ENCODE peak calls at places on chromosomes 12 and 14, in four cellular contexts. One of them, this sample, is unnamed.

GRCh38 chr12:12445882-12446181 is 89.0 kb downstream of the BORCS5 start:
- DNase-seq in effector CD4-positive, alpha-beta T cell: no peak
- DNase-seq in GM12892: no peak
- DNase-seq in activated naive CD4-positive, alpha-beta T cell treated with anti-CD3 and anti-CD28 coated beads, Interleukin-2, amount 10 ng/mL, durations not matched to agents 7 days and 5 days: no peak
- DNase-seq in this sample: no peak

GRCh38 chr12:57553343-57554202 is 3.7 kb downstream of the KIF5A start:
- DNase-seq in effector CD4-positive, alpha-beta T cell: no peak
- DNase-seq in activated naive CD4-positive, alpha-beta T cell treated with anti-CD3 and anti-CD28 coated beads, Interleukin-2, amount 10 ng/mL, durations not matched to agents 7 days and 5 days: no peak
- DNase-seq in GM12892: no peak
- DNase-seq in this sample: peak

GRCh38 chr14:91317381-91318313 is 73.1 kb upstream of the GPR68 start:
- DNase-seq in effector CD4-positive, alpha-beta T cell: peak
- DNase-seq in GM12892: no peak
- DNase-seq in activated naive CD4-positive, alpha-beta T cell treated with anti-CD3 and anti-CD28 coated beads, Interleukin-2, amount 10 ng/mL, durations not matched to agents 7 days and 5 days: peak
- DNase-seq in this sample: no peak

GRCh38 chr14:49545716-49546115 is 40.5 kb downstream of the RPS29 start:
- DNase-seq in effector CD4-positive, alpha-beta T cell: no peak
- DNase-seq in GM12892: no peak
- DNase-seq in activated naive CD4-positive, alpha-beta T cell treated with anti-CD3 and anti-CD28 coated beads, Interleukin-2, amount 10 ng/mL, durations not matched to agents 7 days and 5 days: no peak
- DNase-seq in this sample: no peak

GRCh38 chr14:101471723-101472517 is 89.4 kb upstream of the DIO3 start:
- DNase-seq in GM12892: no peak
- DNase-seq in effector CD4-positive, alpha-beta T cell: no peak
- DNase-seq in activated naive CD4-positive, alpha-beta T cell treated with anti-CD3 and anti-CD28 coated beads, Interleukin-2, amount 10 ng/mL, durations not matched to agents 7 days and 5 days: no peak
- DNase-seq in this sample: no peak

GRCh38 chr12:41724216-41724615 is 420.5 kb downstream of the GXYLT1 start:
- DNase-seq in activated naive CD4-positive, alpha-beta T cell treated with anti-CD3 and anti-CD28 coated beads, Interleukin-2, amount 10 ng/mL, durations not matched to agents 7 days and 5 days: no peak
- DNase-seq in effector CD4-positive, alpha-beta T cell: no peak
- DNase-seq in GM12892: no peak
- DNase-seq in this sample: no peak

GRCh38 chr14:89401783-89402182 is 15.2 kb downstream of the FOXN3 start:
- DNase-seq in activated naive CD4-positive, alpha-beta T cell treated with anti-CD3 and anti-CD28 coated beads, Interleukin-2, amount 10 ng/mL, durations not matched to agents 7 days and 5 days: no peak
- DNase-seq in effector CD4-positive, alpha-beta T cell: no peak
- DNase-seq in GM12892: no peak
- DNase-seq in this sample: no peak

GRCh38 chr14:104359301-104359968 is 220.1 kb upstream of the C14orf180 start:
- DNase-seq in activated naive CD4-positive, alpha-beta T cell treated with anti-CD3 and anti-CD28 coated beads, Interleukin-2, amount 10 ng/mL, durations not matched to agents 7 days and 5 days: peak
- DNase-seq in GM12892: no peak
- DNase-seq in effector CD4-positive, alpha-beta T cell: no peak
- DNase-seq in this sample: no peak

GRCh38 chr12:113472191-113473190 is 820 bp upstream of the LHX5 start:
- DNase-seq in effector CD4-positive, alpha-beta T cell: no peak
- DNase-seq in GM12892: no peak
- DNase-seq in activated naive CD4-positive, alpha-beta T cell treated with anti-CD3 and anti-CD28 coated beads, Interleukin-2, amount 10 ng/mL, durations not matched to agents 7 days and 5 days: no peak
- DNase-seq in this sample: no peak

GRCh38 chr14:53537421-53538315 is 384.5 kb upstream of the DDHD1 start:
- DNase-seq in effector CD4-positive, alpha-beta T cell: no peak
- DNase-seq in activated naive CD4-positive, alpha-beta T cell treated with anti-CD3 and anti-CD28 coated beads, Interleukin-2, amount 10 ng/mL, durations not matched to agents 7 days and 5 days: no peak
- DNase-seq in GM12892: no peak
- DNase-seq in this sample: no peak

GRCh38 chr12:39235990-39236767 is 206.7 kb downstream of the KIF21A start:
- DNase-seq in effector CD4-positive, alpha-beta T cell: no peak
- DNase-seq in GM12892: no peak
- DNase-seq in activated naive CD4-positive, alpha-beta T cell treated with anti-CD3 and anti-CD28 coated beads, Interleukin-2, amount 10 ng/mL, durations not matched to agents 7 days and 5 days: no peak
- DNase-seq in this sample: no peak

GRCh38 chr14:95527392-95528002 is 7.4 kb upstream of the GLRX5 start:
- DNase-seq in GM12892: no peak
- DNase-seq in effector CD4-positive, alpha-beta T cell: peak
- DNase-seq in activated naive CD4-positive, alpha-beta T cell treated with anti-CD3 and anti-CD28 coated beads, Interleukin-2, amount 10 ng/mL, durations not matched to agents 7 days and 5 days: peak
- DNase-seq in this sample: peak

GRCh38 chr12:70044170-70044569 is 199.1 kb upstream of the CNOT2 start:
- DNase-seq in GM12892: no peak
- DNase-seq in effector CD4-positive, alpha-beta T cell: no peak
- DNase-seq in activated naive CD4-positive, alpha-beta T cell treated with anti-CD3 and anti-CD28 coated beads, Interleukin-2, amount 10 ng/mL, durations not matched to agents 7 days and 5 days: no peak
- DNase-seq in this sample: no peak

GRCh38 chr12:93177208-93178153 is 200.2 kb upstream of the NUDT4 start:
- DNase-seq in activated naive CD4-positive, alpha-beta T cell treated with anti-CD3 and anti-CD28 coated beads, Interleukin-2, amount 10 ng/mL, durations not matched to agents 7 days and 5 days: no peak
- DNase-seq in effector CD4-positive, alpha-beta T cell: no peak
- DNase-seq in GM12892: no peak
- DNase-seq in this sample: no peak

GRCh38 chr12:132444283-132444682 is 45.7 kb upstream of the FBRSL1 start:
- DNase-seq in GM12892: no peak
- DNase-seq in activated naive CD4-positive, alpha-beta T cell treated with anti-CD3 and anti-CD28 coated beads, Interleukin-2, amount 10 ng/mL, durations not matched to agents 7 days and 5 days: no peak
- DNase-seq in effector CD4-positive, alpha-beta T cell: no peak
- DNase-seq in this sample: no peak

GRCh38 chr12:71000255-71000654 is 79.7 kb upstream of the PTPRR start:
- DNase-seq in GM12892: no peak
- DNase-seq in activated naive CD4-positive, alpha-beta T cell treated with anti-CD3 and anti-CD28 coated beads, Interleukin-2, amount 10 ng/mL, durations not matched to agents 7 days and 5 days: no peak
- DNase-seq in effector CD4-positive, alpha-beta T cell: no peak
- DNase-seq in this sample: no peak

GRCh38 chr12:132400011-132400641 is 70.7 kb upstream of the GALNT9 start:
- DNase-seq in effector CD4-positive, alpha-beta T cell: no peak
- DNase-seq in GM12892: no peak
- DNase-seq in activated naive CD4-positive, alpha-beta T cell treated with anti-CD3 and anti-CD28 coated beads, Interleukin-2, amount 10 ng/mL, durations not matched to agents 7 days and 5 days: no peak
- DNase-seq in this sample: peak

GRCh38 chr12:106145539-106146447 is 7.0 kb upstream of the NUAK1 start:
- DNase-seq in activated naive CD4-positive, alpha-beta T cell treated with anti-CD3 and anti-CD28 coated beads, Interleukin-2, amount 10 ng/mL, durations not matched to agents 7 days and 5 days: no peak
- DNase-seq in effector CD4-positive, alpha-beta T cell: no peak
- DNase-seq in GM12892: no peak
- DNase-seq in this sample: no peak

GRCh38 chr12:33721561-33721960 is 281.9 kb upstream of the SYT10 start:
- DNase-seq in activated naive CD4-positive, alpha-beta T cell treated with anti-CD3 and anti-CD28 coated beads, Interleukin-2, amount 10 ng/mL, durations not matched to agents 7 days and 5 days: no peak
- DNase-seq in effector CD4-positive, alpha-beta T cell: no peak
- DNase-seq in GM12892: no peak
- DNase-seq in this sample: no peak

GRCh38 chr14:27392153-27392552 is 794.3 kb upstream of the NOVA1 start:
- DNase-seq in effector CD4-positive, alpha-beta T cell: no peak
- DNase-seq in GM12892: no peak
- DNase-seq in activated naive CD4-positive, alpha-beta T cell treated with anti-CD3 and anti-CD28 coated beads, Interleukin-2, amount 10 ng/mL, durations not matched to agents 7 days and 5 days: no peak
- DNase-seq in this sample: no peak

GRCh38 chr14:103730490-103731035 is 15.0 kb downstream of the ZFYVE21 start:
- DNase-seq in GM12892: no peak
- DNase-seq in effector CD4-positive, alpha-beta T cell: no peak
- DNase-seq in activated naive CD4-positive, alpha-beta T cell treated with anti-CD3 and anti-CD28 coated beads, Interleukin-2, amount 10 ng/mL, durations not matched to agents 7 days and 5 days: no peak
- DNase-seq in this sample: no peak

GRCh38 chr12:131833896-131834641 is 5.9 kb downstream of the MMP17 start:
- DNase-seq in activated naive CD4-positive, alpha-beta T cell treated with anti-CD3 and anti-CD28 coated beads, Interleukin-2, amount 10 ng/mL, durations not matched to agents 7 days and 5 days: no peak
- DNase-seq in effector CD4-positive, alpha-beta T cell: no peak
- DNase-seq in GM12892: no peak
- DNase-seq in this sample: no peak

GRCh38 chr12:67534671-67535070 is 113.9 kb upstream of the DYRK2 start:
- DNase-seq in GM12892: no peak
- DNase-seq in effector CD4-positive, alpha-beta T cell: no peak
- DNase-seq in activated naive CD4-positive, alpha-beta T cell treated with anti-CD3 and anti-CD28 coated beads, Interleukin-2, amount 10 ng/mL, durations not matched to agents 7 days and 5 days: no peak
- DNase-seq in this sample: no peak

GRCh38 chr12:51056242-51056641 is 8.1 kb downstream of the LETMD1 start:
- DNase-seq in GM12892: no peak
- DNase-seq in effector CD4-positive, alpha-beta T cell: no peak
- DNase-seq in activated naive CD4-positive, alpha-beta T cell treated with anti-CD3 and anti-CD28 coated beads, Interleukin-2, amount 10 ng/mL, durations not matched to agents 7 days and 5 days: no peak
- DNase-seq in this sample: no peak

GRCh38 chr14:66009104-66009503 is 477.1 kb upstream of the CCDC196 start:
- DNase-seq in GM12892: no peak
- DNase-seq in activated naive CD4-positive, alpha-beta T cell treated with anti-CD3 and anti-CD28 coated beads, Interleukin-2, amount 10 ng/mL, durations not matched to agents 7 days and 5 days: no peak
- DNase-seq in effector CD4-positive, alpha-beta T cell: no peak
- DNase-seq in this sample: no peak

GRCh38 chr12:10283028-10283427 is 24.6 kb upstream of the KLRD1 start:
- DNase-seq in GM12892: no peak
- DNase-seq in activated naive CD4-positive, alpha-beta T cell treated with anti-CD3 and anti-CD28 coated beads, Interleukin-2, amount 10 ng/mL, durations not matched to agents 7 days and 5 days: no peak
- DNase-seq in effector CD4-positive, alpha-beta T cell: no peak
- DNase-seq in this sample: no peak

GRCh38 chr14:78448483-78449094 is 278.4 kb downstream of the NRXN3 start:
- DNase-seq in GM12892: peak
- DNase-seq in activated naive CD4-positive, alpha-beta T cell treated with anti-CD3 and anti-CD28 coated beads, Interleukin-2, amount 10 ng/mL, durations not matched to agents 7 days and 5 days: peak
- DNase-seq in effector CD4-positive, alpha-beta T cell: no peak
- DNase-seq in this sample: peak

GRCh38 chr14:52690983-52691760 is 4.2 kb downstream of the ERO1A start:
- DNase-seq in activated naive CD4-positive, alpha-beta T cell treated with anti-CD3 and anti-CD28 coated beads, Interleukin-2, amount 10 ng/mL, durations not matched to agents 7 days and 5 days: no peak
- DNase-seq in GM12892: no peak
- DNase-seq in effector CD4-positive, alpha-beta T cell: no peak
- DNase-seq in this sample: peak

GRCh38 chr12:132803883-132804282 is 24.8 kb downstream of the GOLGA3 start:
- DNase-seq in activated naive CD4-positive, alpha-beta T cell treated with anti-CD3 and anti-CD28 coated beads, Interleukin-2, amount 10 ng/mL, durations not matched to agents 7 days and 5 days: no peak
- DNase-seq in GM12892: no peak
- DNase-seq in effector CD4-positive, alpha-beta T cell: no peak
- DNase-seq in this sample: no peak

GRCh38 chr12:29320295-29321090 is 60.5 kb downstream of the ERGIC2 start:
- DNase-seq in effector CD4-positive, alpha-beta T cell: no peak
- DNase-seq in GM12892: no peak
- DNase-seq in activated naive CD4-positive, alpha-beta T cell treated with anti-CD3 and anti-CD28 coated beads, Interleukin-2, amount 10 ng/mL, durations not matched to agents 7 days and 5 days: no peak
- DNase-seq in this sample: no peak

GRCh38 chr12:125033296-125033695 is 31.9 kb upstream of the AACS start:
- DNase-seq in effector CD4-positive, alpha-beta T cell: no peak
- DNase-seq in activated naive CD4-positive, alpha-beta T cell treated with anti-CD3 and anti-CD28 coated beads, Interleukin-2, amount 10 ng/mL, durations not matched to agents 7 days and 5 days: no peak
- DNase-seq in GM12892: no peak
- DNase-seq in this sample: no peak

GRCh38 chr14:102939820-102940561 is 17.5 kb downstream of the AMN start:
- DNase-seq in activated naive CD4-positive, alpha-beta T cell treated with anti-CD3 and anti-CD28 coated beads, Interleukin-2, amount 10 ng/mL, durations not matched to agents 7 days and 5 days: no peak
- DNase-seq in GM12892: no peak
- DNase-seq in effector CD4-positive, alpha-beta T cell: no peak
- DNase-seq in this sample: no peak

GRCh38 chr12:121036810-121037326 is 2.2 kb downstream of the OASL start:
- DNase-seq in GM12892: no peak
- DNase-seq in effector CD4-positive, alpha-beta T cell: no peak
- DNase-seq in activated naive CD4-positive, alpha-beta T cell treated with anti-CD3 and anti-CD28 coated beads, Interleukin-2, amount 10 ng/mL, durations not matched to agents 7 days and 5 days: no peak
- DNase-seq in this sample: no peak

GRCh38 chr12:12398026-12398859 is 41.4 kb downstream of the BORCS5 start:
- DNase-seq in activated naive CD4-positive, alpha-beta T cell treated with anti-CD3 and anti-CD28 coated beads, Interleukin-2, amount 10 ng/mL, durations not matched to agents 7 days and 5 days: no peak
- DNase-seq in effector CD4-positive, alpha-beta T cell: no peak
- DNase-seq in GM12892: no peak
- DNase-seq in this sample: no peak

GRCh38 chr12:88448337-88448944 is 131.8 kb downstream of the KITLG start:
- DNase-seq in effector CD4-positive, alpha-beta T cell: no peak
- DNase-seq in activated naive CD4-positive, alpha-beta T cell treated with anti-CD3 and anti-CD28 coated beads, Interleukin-2, amount 10 ng/mL, durations not matched to agents 7 days and 5 days: no peak
- DNase-seq in GM12892: no peak
- DNase-seq in this sample: no peak

GRCh38 chr14:38207830-38208815 is at the start of gene SSTR1:
- DNase-seq in GM12892: no peak
- DNase-seq in activated naive CD4-positive, alpha-beta T cell treated with anti-CD3 and anti-CD28 coated beads, Interleukin-2, amount 10 ng/mL, durations not matched to agents 7 days and 5 days: no peak
- DNase-seq in effector CD4-positive, alpha-beta T cell: no peak
- DNase-seq in this sample: peak